ENCODE peak calls at places on chromosomes 3 and 15, in four cellular contexts. T is effector memory CD4-positive, alpha-beta T cell; A is AG10803; X is H9. C is an unnamed sample.

GRCh38 chr3:143443851-143444331 is 324.3 kb downstream of the CHST2 start:
- DNase-seq in T (no peak), A (peak; percentile 95), X (no peak), C (no peak)

GRCh38 chr3:149813367-149814281 is 609 bp downstream of the RNF13 start:
- DNase-seq in T (no peak), A (peak; percentile 36), X (peak; percentile 58), C (no peak)

GRCh38 chr15:60660290-60661051 is 181.5 kb upstream of the ICE2 start:
- DNase-seq in T (no peak), A (peak; percentile 87), X (no peak), C (no peak)

GRCh38 chr15:76341366-76342045 is 4.9 kb downstream of the ISL2 start:
- DNase-seq in T (no peak), A (no peak), X (peak; percentile 76), C (no peak)

GRCh38 chr15:58506064-58506490 is 74.3 kb downstream of the LIPC start:
- DNase-seq in T (no peak), A (no peak), X (no peak), C (no peak)

GRCh38 chr3:58236527-58237237 is 910 bp upstream of the ABHD6 start:
- DNase-seq in T (no peak), A (no peak), X (no peak), C (no peak)

GRCh38 chr15:86139828-86140227 is 60.2 kb downstream of the AGBL1 start:
- DNase-seq in T (no peak), A (no peak), X (peak; percentile 73), C (no peak)

GRCh38 chr15:57551717-57552677 is 39.7 kb upstream of the MYZAP start:
- DNase-seq in T (no peak), A (peak; percentile 81), X (peak; percentile 82), C (no peak)

GRCh38 chr3:45911496-45912226 is 25.3 kb downstream of the CCR9 start:
- DNase-seq in T (no peak), A (no peak), X (no peak), C (no peak)

GRCh38 chr15:68650901-68651709 is 72.3 kb downstream of the CORO2B start:
- DNase-seq in T (no peak), A (no peak), X (peak; percentile 95), C (no peak)

GRCh38 chr15:55255714-55256113 is 33.9 kb downstream of the RAB27A start:
- DNase-seq in T (no peak), A (no peak), X (no peak), C (no peak)

GRCh38 chr3:170697803-170698350 is 112.0 kb upstream of the SLC7A14 start:
- DNase-seq in T (no peak), A (no peak), X (no peak), C (peak; percentile 81)

GRCh38 chr3:149342413-149343340 is 9.2 kb upstream of the TM4SF18 start:
- DNase-seq in T (no peak), A (peak; percentile 87), X (no peak), C (no peak)

GRCh38 chr3:50154476-50154839 is 666 bp upstream of the SEMA3F start:
- DNase-seq in T (no peak), A (no peak), X (no peak), C (no peak)

GRCh38 chr15:101494251-101494796 is 4.8 kb upstream of the PCSK6 start:
- DNase-seq in T (no peak), A (no peak), X (no peak), C (no peak)

GRCh38 chr3:130997291-130997690 is 29.3 kb downstream of the ASTE1 start:
- DNase-seq in T (no peak), A (peak; percentile 55), X (no peak), C (no peak)

GRCh38 chr3:411183-411681 is 214.7 kb downstream of the CHL1 start:
- DNase-seq in T (no peak), A (no peak), X (no peak), C (no peak)

GRCh38 chr15:62165029-62165792 is at the start of gene C2CD4B:
- DNase-seq in T (no peak), A (no peak), X (peak; percentile 82), C (peak; percentile 43)

GRCh38 chr3:167940241-167940640 is 155.5 kb downstream of the GOLIM4 start:
- DNase-seq in T (no peak), A (no peak), X (no peak), C (no peak)

GRCh38 chr15:27645672-27646071 is 453.4 kb downstream of the OCA2 start:
- DNase-seq in T (no peak), A (no peak), X (peak; percentile 39), C (no peak)

GRCh38 chr3:43852066-43852465 is 161.3 kb downstream of the ABHD5 start:
- DNase-seq in T (no peak), A (peak; percentile 86), X (no peak), C (no peak)

GRCh38 chr3:122391674-122392446 is 7.9 kb downstream of the FAM162A start:
- DNase-seq in T (no peak), A (no peak), X (no peak), C (no peak)

GRCh38 chr3:197956626-197956988 is 3.4 kb upstream of the LMLN start:
- DNase-seq in T (no peak), A (no peak), X (no peak), C (no peak)

GRCh38 chr3:125398952-125399351 is 23.8 kb upstream of the ZNF148 start:
- DNase-seq in T (no peak), A (no peak), X (peak; percentile 32), C (no peak)

GRCh38 chr15:87735536-87735935 is 521.0 kb downstream of the NTRK3 start:
- DNase-seq in T (no peak), A (no peak), X (no peak), C (no peak)

GRCh38 chr3:153029350-153029749 is 132.7 kb upstream of the RAP2B start:
- DNase-seq in T (no peak), A (peak; percentile 57), X (no peak), C (no peak)

C was measured in NCI-H748 treated with DMSO at 0.1 percent for 48 hours.